ENCODE peak calls at places on chromosomes 13 and 19, in five cellular contexts. G is T-cell; J is stimulated activated naive CD8-positive, alpha-beta T cell treated with anti-CD3 and anti-CD28 coated beads, Interleukin-15, Interleukin-2, amounts not matched to agents 100 U/mL and 50 U/mL, for 24 hours; O is left ventricle myocardium inferior; Q is heart right ventricle. K is an unnamed sample.

GRCh38 chr19:38653028-38653571 is 5.7 kb downstream of the ACTN4 start:
- DNase-seq in G (no peak), J (no peak), O (no peak), Q (no peak), K (no peak)

GRCh38 chr19:53868892-53869804 is 1.5 kb downstream of the MYADM start:
- DNase-seq in G (peak; percentile 85), J (peak; percentile 85), O (peak; percentile 92), Q (peak; percentile 91), K (peak; percentile 95)

GRCh38 chr13:99426426-99426825 is 74.8 kb upstream of the TM9SF2 start:
- DNase-seq in G (no peak), J (no peak), O (no peak), Q (no peak), K (no peak)

GRCh38 chr19:42088471-42089190 is 12.7 kb downstream of the ZNF574 start:
- DNase-seq in G (no peak), J (no peak), O (no peak), Q (no peak), K (no peak)

GRCh38 chr19:38809592-38810252 is 3.0 kb downstream of the LGALS4 start:
- DNase-seq in G (no peak), J (no peak), O (no peak), Q (no peak), K (no peak)

GRCh38 chr13:48531416-48532145 is 1.3 kb downstream of the RCBTB2 start:
- DNase-seq in G (no peak), J (peak; percentile 15), O (no peak), Q (no peak), K (no peak)

GRCh38 chr13:37640499-37640898 is 41.9 kb upstream of the POSTN start:
- DNase-seq in G (no peak), J (no peak), O (no peak), Q (no peak), K (no peak)

GRCh38 chr19:38204096-38204495 is 19.9 kb downstream of the DPF1 start:
- DNase-seq in G (no peak), J (no peak), O (no peak), Q (no peak), K (no peak)

GRCh38 chr19:18683955-18684641 is 618 bp downstream of the CRTC1 start:
- DNase-seq in G (no peak), J (no peak), O (no peak), Q (no peak), K (no peak)

GRCh38 chr13:51733656-51734334 is 70.2 kb downstream of the DHRS12 start:
- DNase-seq in G (no peak), J (no peak), O (no peak), Q (no peak), K (no peak)

GRCh38 chr13:108777421-108778420 is 148.3 kb downstream of the MYO16 start:
- DNase-seq in G (no peak), J (no peak), O (no peak), Q (no peak), K (no peak)

GRCh38 chr13:29500426-29500825 is 95.1 kb downstream of the SLC7A1 start:
- DNase-seq in G (no peak), J (no peak), O (no peak), Q (no peak), K (no peak)

GRCh38 chr19:289651-290538 is 1.3 kb downstream of the PLPP2 start:
- DNase-seq in G (peak; percentile 37), J (peak; percentile 28), O (no peak), Q (no peak), K (no peak)